ENCODE peak calls at places on chromosomes 2 and 18, in ten cellular contexts. One of them, this sample, is unnamed.
A peak's percentile ranks its signal among the peaks of the same experiment; 100 is the strongest.

GRCh38 chr2:149038442-149039212 is at the start of gene LYPD6B:
- DNase-seq in left cardiac atrium: no peak
- DNase-seq in GM13977: peak; percentile 65
- DNase-seq in AG04450: no peak
- DNase-seq in ELR: no peak
- DNase-seq in NK-92 treated with Interleukin-12 subunit alpha and Interleukin-12 subunit beta, amount 100 ng/mL, for 24 hours: no peak
- DNase-seq in AG04449: no peak
- DNase-seq in left ventricle myocardium superior: no peak
- DNase-seq in iPS-NIHi11: peak; percentile 81
- DNase-seq in germinal center: peak; percentile 65
- DNase-seq in this sample: no peak

GRCh38 chr2:68989035-68989434 is 14.6 kb downstream of the GKN1 start:
- DNase-seq in AG04449: no peak
- DNase-seq in left ventricle myocardium superior: no peak
- DNase-seq in ELR: no peak
- DNase-seq in GM13977: no peak
- DNase-seq in iPS-NIHi11: no peak
- DNase-seq in AG04450: no peak
- DNase-seq in left cardiac atrium: no peak
- DNase-seq in NK-92 treated with Interleukin-12 subunit alpha and Interleukin-12 subunit beta, amount 100 ng/mL, for 24 hours: no peak
- DNase-seq in germinal center: no peak
- DNase-seq in this sample: no peak

GRCh38 chr2:121211251-121211650 is 73.8 kb downstream of the TFCP2L1 start:
- DNase-seq in iPS-NIHi11: no peak
- DNase-seq in NK-92 treated with Interleukin-12 subunit alpha and Interleukin-12 subunit beta, amount 100 ng/mL, for 24 hours: no peak
- DNase-seq in ELR: no peak
- DNase-seq in germinal center: no peak
- DNase-seq in AG04449: no peak
- DNase-seq in left cardiac atrium: no peak
- DNase-seq in left ventricle myocardium superior: no peak
- DNase-seq in GM13977: no peak
- DNase-seq in AG04450: no peak
- DNase-seq in this sample: no peak

GRCh38 chr2:30231726-30232026 is 342 bp downstream of the LBH start:
- DNase-seq in left cardiac atrium: no peak
- DNase-seq in AG04449: no peak
- DNase-seq in NK-92 treated with Interleukin-12 subunit alpha and Interleukin-12 subunit beta, amount 100 ng/mL, for 24 hours: no peak
- DNase-seq in ELR: no peak
- DNase-seq in germinal center: no peak
- DNase-seq in left ventricle myocardium superior: no peak
- DNase-seq in iPS-NIHi11: peak; percentile 81
- DNase-seq in GM13977: no peak
- DNase-seq in AG04450: no peak
- DNase-seq in this sample: no peak

GRCh38 chr2:86518498-86518897 is 44.7 kb downstream of the CHMP3 start:
- DNase-seq in left cardiac atrium: no peak
- DNase-seq in GM13977: no peak
- DNase-seq in iPS-NIHi11: peak; percentile 10
- DNase-seq in AG04450: no peak
- DNase-seq in germinal center: no peak
- DNase-seq in AG04449: no peak
- DNase-seq in NK-92 treated with Interleukin-12 subunit alpha and Interleukin-12 subunit beta, amount 100 ng/mL, for 24 hours: no peak
- DNase-seq in ELR: peak; percentile 31
- DNase-seq in left ventricle myocardium superior: no peak
- DNase-seq in this sample: no peak

GRCh38 chr2:130345091-130345490 is 2.4 kb downstream of the IMP4 start:
- DNase-seq in ELR: no peak
- DNase-seq in NK-92 treated with Interleukin-12 subunit alpha and Interleukin-12 subunit beta, amount 100 ng/mL, for 24 hours: no peak
- DNase-seq in AG04450: no peak
- DNase-seq in left cardiac atrium: no peak
- DNase-seq in AG04449: no peak
- DNase-seq in iPS-NIHi11: no peak
- DNase-seq in germinal center: no peak
- DNase-seq in left ventricle myocardium superior: no peak
- DNase-seq in GM13977: no peak
- DNase-seq in this sample: no peak

GRCh38 chr18:46007165-46007564 is 40.0 kb upstream of the EPG5 start:
- DNase-seq in germinal center: no peak
- DNase-seq in GM13977: no peak
- DNase-seq in ELR: no peak
- DNase-seq in iPS-NIHi11: no peak
- DNase-seq in NK-92 treated with Interleukin-12 subunit alpha and Interleukin-12 subunit beta, amount 100 ng/mL, for 24 hours: no peak
- DNase-seq in AG04449: no peak
- DNase-seq in left ventricle myocardium superior: no peak
- DNase-seq in AG04450: no peak
- DNase-seq in left cardiac atrium: no peak
- DNase-seq in this sample: no peak

GRCh38 chr2:189217546-189217945 is 38.0 kb upstream of the COL5A2 start:
- DNase-seq in GM13977: no peak
- DNase-seq in left ventricle myocardium superior: no peak
- DNase-seq in germinal center: no peak
- DNase-seq in ELR: peak; percentile 56
- DNase-seq in left cardiac atrium: peak; percentile 18
- DNase-seq in iPS-NIHi11: peak; percentile 74
- DNase-seq in AG04449: peak; percentile 38
- DNase-seq in NK-92 treated with Interleukin-12 subunit alpha and Interleukin-12 subunit beta, amount 100 ng/mL, for 24 hours: no peak
- DNase-seq in AG04450: no peak
- DNase-seq in this sample: peak; percentile 15

GRCh38 chr2:160324917-160325316 is 124.8 kb upstream of the ITGB6 start:
- DNase-seq in germinal center: no peak
- DNase-seq in AG04450: no peak
- DNase-seq in left cardiac atrium: no peak
- DNase-seq in GM13977: no peak
- DNase-seq in left ventricle myocardium superior: no peak
- DNase-seq in ELR: no peak
- DNase-seq in NK-92 treated with Interleukin-12 subunit alpha and Interleukin-12 subunit beta, amount 100 ng/mL, for 24 hours: no peak
- DNase-seq in iPS-NIHi11: no peak
- DNase-seq in AG04449: no peak
- DNase-seq in this sample: no peak

GRCh38 chr18:3579701-3580100 is 129.7 kb downstream of the TGIF1 start:
- DNase-seq in left ventricle myocardium superior: no peak
- DNase-seq in germinal center: no peak
- DNase-seq in AG04450: no peak
- DNase-seq in GM13977: no peak
- DNase-seq in AG04449: peak; percentile 77
- DNase-seq in iPS-NIHi11: no peak
- DNase-seq in ELR: peak; percentile 85
- DNase-seq in NK-92 treated with Interleukin-12 subunit alpha and Interleukin-12 subunit beta, amount 100 ng/mL, for 24 hours: no peak
- DNase-seq in left cardiac atrium: no peak
- DNase-seq in this sample: peak; percentile 80

GRCh38 chr2:19022334-19022733 is 336.1 kb downstream of the OSR1 start:
- DNase-seq in germinal center: no peak
- DNase-seq in ELR: no peak
- DNase-seq in AG04449: no peak
- DNase-seq in NK-92 treated with Interleukin-12 subunit alpha and Interleukin-12 subunit beta, amount 100 ng/mL, for 24 hours: no peak
- DNase-seq in left cardiac atrium: no peak
- DNase-seq in left ventricle myocardium superior: no peak
- DNase-seq in AG04450: no peak
- DNase-seq in GM13977: no peak
- DNase-seq in iPS-NIHi11: no peak
- DNase-seq in this sample: no peak

GRCh38 chr2:190684941-190685340 is 36.1 kb downstream of the NAB1 start:
- DNase-seq in ELR: no peak
- DNase-seq in AG04450: no peak
- DNase-seq in AG04449: no peak
- DNase-seq in GM13977: no peak
- DNase-seq in NK-92 treated with Interleukin-12 subunit alpha and Interleukin-12 subunit beta, amount 100 ng/mL, for 24 hours: no peak
- DNase-seq in left ventricle myocardium superior: no peak
- DNase-seq in iPS-NIHi11: no peak
- DNase-seq in left cardiac atrium: no peak
- DNase-seq in germinal center: no peak
- DNase-seq in this sample: no peak

GRCh38 chr18:44096016-44096415 is 584.7 kb upstream of the SETBP1 start:
- DNase-seq in NK-92 treated with Interleukin-12 subunit alpha and Interleukin-12 subunit beta, amount 100 ng/mL, for 24 hours: no peak
- DNase-seq in AG04449: no peak
- DNase-seq in GM13977: no peak
- DNase-seq in iPS-NIHi11: no peak
- DNase-seq in left ventricle myocardium superior: no peak
- DNase-seq in germinal center: no peak
- DNase-seq in left cardiac atrium: no peak
- DNase-seq in ELR: no peak
- DNase-seq in AG04450: no peak
- DNase-seq in this sample: no peak

This sample was measured in BJ.